ENCODE peak calls at places on chromosomes 16 and 17, in eight cellular contexts. X is tibial nerve, D is A549, L is body of pancreas, R is transverse colon, O is heart right ventricle, V is ascending aorta, U is NT2/D1. F is an unnamed sample.

GRCh38 chr17:32159586-32160438 is 17.5 kb downstream of the RHOT1 start:
- DNase-seq in U (no peak), D (no peak), O (no peak), R (no peak), V (no peak), L (no peak), X (no peak), F (no peak)

GRCh38 chr16:55502801-55503366 is 6.0 kb upstream of the LPCAT2 start:
- DNase-seq in L (peak; percentile 98), O (peak; percentile 90), X (peak; percentile 96), V (peak; percentile 82), R (peak; percentile 93), D (peak; percentile 68), U (no peak), F (peak; percentile 62)

GRCh38 chr16:3112881-3113574 is 642 bp downstream of the ZNF205 start:
- DNase-seq in U (no peak), D (no peak), R (no peak), V (no peak), L (no peak), X (no peak), O (no peak), F (no peak)

GRCh38 chr17:48427598-48427997 is 2.4 kb downstream of the SKAP1 start:
- DNase-seq in U (no peak), L (no peak), D (no peak), R (peak; percentile 31), O (no peak), X (no peak), V (no peak), F (no peak)

GRCh38 chr16:84181144-84181915 is 5.5 kb downstream of the TAF1C start:
- DNase-seq in L (no peak), D (no peak), O (no peak), U (no peak), R (no peak), X (no peak), V (no peak), F (no peak)

GRCh38 chr16:75535901-75536300 is at the start of gene CHST5:
- DNase-seq in V (no peak), U (no peak), D (no peak), O (no peak), X (no peak), L (no peak), R (peak; percentile 82), F (no peak)

GRCh38 chr17:48102700-48103378 is 1.6 kb upstream of the CBX1 start:
- DNase-seq in R (no peak), X (no peak), V (no peak), L (no peak), D (peak; percentile 63), O (no peak), U (no peak), F (no peak)

GRCh38 chr16:57017251-57017650 is 27.9 kb downstream of the NLRC5 start:
- DNase-seq in X (no peak), L (no peak), U (no peak), O (no peak), D (peak; percentile 25), R (no peak), V (no peak), F (no peak)

GRCh38 chr16:70162041-70162451 is 11.5 kb upstream of the CLEC18C start:
- DNase-seq in V (no peak), U (no peak), O (no peak), L (no peak), X (no peak), D (peak; percentile 64), R (no peak), F (no peak)

GRCh38 chr16:17105239-17105721 is 365.5 kb downstream of the XYLT1 start:
- DNase-seq in D (no peak), L (no peak), O (no peak), U (no peak), V (no peak), R (no peak), X (no peak), F (no peak)

GRCh38 chr17:21098934-21099687 is 27.7 kb upstream of the DHRS7B start:
- DNase-seq in D (peak; percentile 94), L (peak; percentile 42), U (peak; percentile 77), V (peak; percentile 73), R (peak; percentile 56), X (no peak), O (peak; percentile 50), F (peak; percentile 90)

GRCh38 chr16:35102780-35103403 is 1643.5 kb downstream of the TP53TG3F start:
- DNase-seq in L (no peak), R (no peak), O (no peak), U (peak; percentile 36), X (no peak), V (no peak), D (peak; percentile 9), F (peak; percentile 16)

GRCh38 chr16:4110680-4111079 is 5.6 kb downstream of the ADCY9 start:
- DNase-seq in V (no peak), R (peak; percentile 81), D (no peak), X (no peak), L (no peak), O (no peak), U (no peak), F (no peak)

GRCh38 chr17:46812624-46813318 is 5.7 kb downstream of the WNT3 start:
- DNase-seq in V (no peak), U (no peak), R (no peak), D (no peak), X (no peak), O (no peak), L (no peak), F (no peak)

GRCh38 chr17:4007346-4008081 is 43.3 kb upstream of the ATP2A3 start:
- DNase-seq in O (no peak), R (no peak), L (no peak), V (peak; percentile 50), X (no peak), D (no peak), U (no peak), F (no peak)

GRCh38 chr16:49620158-49620867 is 235.6 kb downstream of the ZNF423 start:
- DNase-seq in V (peak; percentile 95), R (peak; percentile 31), U (no peak), D (peak; percentile 25), O (peak; percentile 74), X (peak; percentile 56), L (peak; percentile 74), F (no peak)

GRCh38 chr16:87388818-87389134 is 3.4 kb upstream of the MAP1LC3B start:
- DNase-seq in X (no peak), O (no peak), V (no peak), L (no peak), D (no peak), U (no peak), R (no peak), F (no peak)

GRCh38 chr16:88077328-88078108 is 126.3 kb downstream of the BANP start:
- DNase-seq in O (peak; percentile 45), R (no peak), U (no peak), L (no peak), D (no peak), V (no peak), X (no peak), F (no peak)

DNA sequence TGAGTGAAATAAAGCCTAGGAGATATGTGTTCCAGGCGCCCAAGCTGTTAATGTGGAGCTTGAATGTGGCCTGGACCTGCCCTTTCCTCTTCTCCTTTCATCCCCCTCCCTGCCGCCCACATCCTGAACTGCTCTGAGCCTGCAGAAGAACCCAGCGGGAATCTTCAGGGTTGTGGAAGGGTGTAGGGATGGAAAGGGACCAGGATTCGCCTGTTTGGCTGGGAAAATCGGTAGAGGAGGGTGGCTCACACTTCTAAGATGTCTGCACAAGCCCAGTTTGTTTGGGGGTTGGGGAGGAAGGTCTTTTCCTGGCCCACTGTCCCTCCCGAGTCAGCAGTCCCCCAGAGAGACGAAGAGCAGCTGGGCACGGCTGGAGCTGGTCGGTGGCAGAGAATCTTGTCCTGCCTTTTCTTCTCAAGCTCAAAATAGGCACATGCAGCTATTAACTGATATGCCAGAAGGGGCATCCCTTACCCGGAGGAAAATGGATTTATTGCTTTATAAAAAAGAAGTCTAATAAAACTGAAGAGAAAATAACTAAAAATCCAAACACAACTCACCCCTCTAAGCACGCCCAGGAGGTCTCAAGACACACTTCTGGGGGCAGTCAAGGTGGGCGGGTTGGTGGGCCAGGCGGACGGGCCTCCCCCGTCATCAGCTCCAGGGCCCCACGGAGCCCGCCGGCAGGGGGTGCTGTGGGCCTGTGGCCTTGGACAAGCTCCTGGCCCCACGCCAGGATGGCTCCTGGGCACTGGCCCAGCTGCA is 11.5 kb upstream of the PITPNA start:
- DNase-seq in O (peak; percentile 85), D (peak; percentile 82), R (peak; percentile 89), X (peak; percentile 90), L (peak; percentile 94), U (no peak), V (peak; percentile 94), F (peak; percentile 86)
- H3K4me3 ChIP-seq in O (peak overlapping the region; percentile 6), D (no peak overlapping the region), R (no peak overlapping the region), X (no peak overlapping the region), L (no peak overlapping the region), U (no peak overlapping the region), V (no peak overlapping the region), F (no peak overlapping the region)

DNA sequence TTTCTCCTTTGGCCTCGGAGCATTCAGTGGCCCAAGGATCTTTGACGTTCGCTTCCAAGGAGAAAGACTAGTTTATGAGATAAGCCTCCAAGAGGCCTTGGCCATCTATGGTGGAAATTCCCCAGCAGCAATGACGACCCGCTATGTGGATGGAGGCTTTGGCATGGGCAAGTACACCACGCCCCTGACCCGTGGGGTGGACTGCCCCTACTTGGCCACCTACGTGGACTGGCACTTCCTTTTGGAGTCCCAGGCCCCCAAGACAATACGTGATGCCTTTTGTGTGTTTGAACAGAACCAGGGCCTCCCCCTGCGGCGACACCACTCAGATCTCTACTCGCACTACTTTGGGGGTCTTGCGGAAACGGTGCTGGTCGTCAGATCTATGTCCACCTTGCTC is 1.4 kb downstream of the AOC3 start:
- DNase-seq in D (no peak), X (no peak), L (no peak), U (no peak), R (no peak), V (no peak), O (no peak), F (no peak)
- H3K4me1 ChIP-seq in D (no peaks in the 10 kb centered on the region), X (peaks cover 16% of the 10 kb centered on the region), L (peaks cover 9% of the 10 kb centered on the region), U (peaks cover 4% of the 10 kb centered on the region), R (peaks cover 5% of the 10 kb centered on the region), V (peaks cover 23% of the 10 kb centered on the region), O (no peaks in the 10 kb centered on the region), F (no peaks in the 10 kb centered on the region)

DNA sequence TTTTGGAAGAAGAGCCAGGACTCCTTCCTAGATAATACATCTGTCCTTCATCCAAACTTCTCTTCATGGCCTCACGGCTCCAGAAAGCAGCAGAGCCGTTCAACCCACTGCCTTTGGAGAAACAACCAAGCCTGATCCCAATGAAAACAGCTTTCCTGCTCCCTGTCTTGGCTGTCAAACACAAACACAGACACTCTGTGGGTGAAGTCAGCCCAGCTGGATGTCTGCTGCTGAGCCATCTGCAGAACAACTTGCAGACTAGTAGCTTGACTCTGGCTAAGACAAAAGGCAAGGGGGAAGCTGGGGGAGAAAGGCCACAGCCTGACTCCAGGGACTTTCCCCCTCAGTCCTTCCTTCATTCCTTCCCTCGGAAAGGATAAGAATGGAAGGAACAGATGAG is 345.1 kb upstream of the PSMD7 start:
- DNase-seq in R (peak; percentile 11), V (no peak), D (no peak), X (no peak), L (no peak), O (peak; percentile 62), U (no peak), F (no peak)
- H3K4me3 ChIP-seq in R (no peak overlapping the region), V (no peak overlapping the region), D (no peak overlapping the region), X (no peak overlapping the region), L (no peak overlapping the region), O (no peak overlapping the region), U (no peak overlapping the region), F (no peak overlapping the region)

DNA sequence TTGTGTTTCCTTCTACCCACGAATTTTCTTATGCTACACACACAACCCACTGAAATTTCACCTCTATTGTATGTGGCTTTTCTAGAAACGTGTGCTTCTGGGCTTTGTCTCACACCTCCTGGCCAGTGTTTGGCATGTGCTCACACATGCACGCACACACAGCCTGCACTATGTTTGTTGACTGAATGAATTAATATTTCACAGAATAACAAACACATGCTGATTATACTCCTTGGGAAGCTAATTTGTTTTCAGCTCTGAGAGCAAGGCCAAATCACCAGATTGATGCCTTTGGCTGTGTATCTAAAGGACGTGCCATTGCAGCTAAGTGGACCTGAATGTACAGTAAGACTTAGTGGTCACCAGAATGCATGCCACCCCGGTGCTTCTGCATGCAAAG is 210.7 kb downstream of the WWOX start:
- DNase-seq in R (no peak), O (no peak), L (peak; percentile 45), D (no peak), V (no peak), X (no peak), U (no peak), F (no peak)
- H3K4me1 ChIP-seq in R (no peaks in the 10 kb centered on the region), O (no peaks in the 10 kb centered on the region), L (peaks cover 22% of the 10 kb centered on the region), D (no peaks in the 10 kb centered on the region), V (no peaks in the 10 kb centered on the region), X (no peaks in the 10 kb centered on the region), U (no peaks in the 10 kb centered on the region), F (peaks cover 4% of the 10 kb centered on the region)